ENCODE peak calls at places on chromosomes 2 and 18, in eight cellular contexts. N is HFFc6; J is retinal pigment epithelial cell; T is Daoy; C is effector memory CD4-positive, alpha-beta T cell; L is kidney; G is H1; H is activated effector memory CD4-positive, alpha-beta T cell treated with anti-CD3 and anti-CD28 coated beads, Interleukin-2, amount 50 U/mL, for 16 hours. B is an unnamed sample.
A peak's percentile ranks its signal among the peaks of the same experiment; 100 is the strongest.

GRCh38 chr18:46772396-46772795 is 15.5 kb upstream of the ST8SIA5 start:
- DNase-seq in N (no peak), J (no peak), T (no peak), C (no peak), L (no peak), G (no peak), H (no peak), B (no peak)

GRCh38 chr18:44098551-44099098 is 582.1 kb upstream of the SETBP1 start:
- DNase-seq in N (no peak), J (no peak), T (no peak), C (no peak), L (no peak), G (peak; percentile 58), H (no peak), B (peak; percentile 7)

GRCh38 chr2:174635015-174635593 is 37.5 kb upstream of the WIPF1 start:
- DNase-seq in N (no peak), J (no peak), T (no peak), C (no peak), L (no peak), G (no peak), H (no peak), B (no peak)

GRCh38 chr18:23943104-23943503 is 71.5 kb upstream of the TTC39C start:
- DNase-seq in N (no peak), J (no peak), T (no peak), C (no peak), L (no peak), G (no peak), H (peak; percentile 74), B (no peak)

GRCh38 chr2:1866402-1867091 is 122.2 kb upstream of the PXDN start:
- DNase-seq in N (no peak), J (no peak), T (no peak), C (no peak), L (no peak), G (no peak), H (no peak), B (no peak)

GRCh38 chr18:76837071-76837470 is 14.7 kb downstream of the ZNF236 start:
- DNase-seq in N (no peak), J (no peak), T (no peak), C (no peak), L (no peak), G (no peak), H (no peak), B (peak; percentile 38)

GRCh38 chr2:224947566-224947965 is 94.7 kb downstream of the DOCK10 start:
- DNase-seq in N (no peak), J (no peak), T (no peak), C (no peak), L (no peak), G (no peak), H (no peak), B (no peak)

GRCh38 chr2:167832840-167833239 is 414.6 kb downstream of the STK39 start:
- DNase-seq in N (no peak), J (no peak), T (peak; percentile 11), C (no peak), L (no peak), G (no peak), H (no peak), B (no peak)

GRCh38 chr2:204722207-204722606 is 176.9 kb downstream of the PARD3B start:
- DNase-seq in N (no peak), J (no peak), T (no peak), C (no peak), L (no peak), G (no peak), H (no peak), B (no peak)

GRCh38 chr2:207871506-207871905 is 101.8 kb upstream of the FZD5 start:
- DNase-seq in N (no peak), J (no peak), T (no peak), C (no peak), L (no peak), G (no peak), H (no peak), B (no peak)

GRCh38 chr2:125033871-125034270 is 1008.8 kb downstream of the CNTNAP5 start:
- DNase-seq in N (no peak), J (no peak), T (no peak), C (no peak), L (no peak), G (no peak), H (no peak), B (no peak)

GRCh38 chr2:170503971-170504819 is 210.9 kb upstream of the SP5 start:
- DNase-seq in N (no peak), J (no peak), T (no peak), C (no peak), L (no peak), G (no peak), H (no peak), B (no peak)

GRCh38 chr2:139544452-139544851 is 764.3 kb upstream of the NXPH2 start:
- DNase-seq in N (no peak), J (no peak), T (no peak), C (no peak), L (no peak), G (no peak), H (no peak), B (no peak)

GRCh38 chr2:182911813-182912517 is 45.5 kb upstream of the FRZB start:
- DNase-seq in N (no peak), J (no peak), T (no peak), C (no peak), L (no peak), G (no peak), H (no peak), B (no peak)

GRCh38 chr18:79778291-79778791 is 19.4 kb upstream of the KCNG2 start:
- DNase-seq in N (no peak), J (no peak), T (no peak), C (no peak), L (peak; percentile 66), G (peak; percentile 41), H (peak; percentile 56), B (no peak)

GRCh38 chr18:48007955-48008701 is 77.7 kb upstream of the SMAD2 start:
- DNase-seq in N (no peak), J (no peak), T (peak; percentile 74), C (peak; percentile 27), L (peak; percentile 92), G (peak; percentile 88), H (peak; percentile 78), B (no peak)

GRCh38 chr2:6986894-6987487 is 69.8 kb downstream of the RNF144A start:
- DNase-seq in N (no peak), J (no peak), T (no peak), C (no peak), L (no peak), G (no peak), H (no peak), B (no peak)

GRCh38 chr2:160351978-160352377 is 141.6 kb downstream of the RBMS1 start:
- DNase-seq in N (peak; percentile 52), J (no peak), T (no peak), C (no peak), L (no peak), G (no peak), H (no peak), B (no peak)

GRCh38 chr18:77134611-77135010 is 2.0 kb upstream of the MBP start:
- DNase-seq in N (no peak), J (no peak), T (no peak), C (no peak), L (no peak), G (no peak), H (no peak), B (no peak)

GRCh38 chr2:28322887-28323483 is 69.7 kb upstream of the FOSL2 start:
- DNase-seq in N (no peak), J (peak; percentile 71), T (no peak), C (no peak), L (no peak), G (no peak), H (no peak), B (no peak)

GRCh38 chr2:183284606-183285005 is 160.4 kb downstream of the NUP35 start:
- DNase-seq in N (peak; percentile 87), J (no peak), T (peak; percentile 29), C (no peak), L (no peak), G (no peak), H (no peak), B (peak; percentile 24)

GRCh38 chr2:113273031-113273551 is 5.6 kb downstream of the PAX8 start:
- DNase-seq in N (peak; percentile 49), J (no peak), T (peak; percentile 28), C (no peak), L (no peak), G (peak; percentile 59), H (peak; percentile 61), B (no peak)

GRCh38 chr2:119005081-119005480 is 63.1 kb downstream of the MARCO start:
- DNase-seq in N (no peak), J (no peak), T (peak; percentile 74), C (no peak), L (no peak), G (no peak), H (no peak), B (no peak)

GRCh38 chr2:111200333-111200879 is 79.7 kb downstream of the BCL2L11 start:
- DNase-seq in N (no peak), J (no peak), T (no peak), C (no peak), L (no peak), G (peak; percentile 46), H (no peak), B (no peak)

GRCh38 chr2:74762789-74763188 is 71.1 kb upstream of the HK2 start:
- DNase-seq in N (no peak), J (no peak), T (no peak), C (no peak), L (no peak), G (no peak), H (no peak), B (no peak)

GRCh38 chr2:218727502-218728165 is 17.0 kb downstream of the TTLL4 start:
- DNase-seq in N (no peak), J (no peak), T (peak; percentile 18), C (no peak), L (no peak), G (no peak), H (no peak), B (no peak)

GRCh38 chr18:79912409-79912991 is 39.0 kb downstream of the SLC66A2 start:
- DNase-seq in N (no peak), J (peak; percentile 51), T (no peak), C (no peak), L (peak; percentile 77), G (no peak), H (peak; percentile 59), B (peak; percentile 8)

GRCh38 chr2:112542123-112542973 is at the start of gene POLR1B:
- DNase-seq in N (peak; percentile 73), J (peak; percentile 32), T (peak; percentile 90), C (peak; percentile 68), L (peak; percentile 94), G (peak; percentile 91), H (peak; percentile 92), B (peak; percentile 50)